ENCODE peak calls at places on chromosomes 4 and X, in ten cellular contexts. One of them, this sample, is unnamed.

GRCh38 chr4:38160487-38161207 is 200.4 kb downstream of the PTTG2 start:
- DNase-seq in dorsolateral prefrontal cortex: no peak
- DNase-seq in CD8-positive, alpha-beta T cell: no peak
- DNase-seq in endothelial cell of umbilical vein: peak; percentile 91
- DNase-seq in GM23338: peak; percentile 71
- DNase-seq in prostate gland: no peak
- DNase-seq in heart right ventricle: no peak
- DNase-seq in brain microvascular endothelial cell: peak; percentile 98
- DNase-seq in PC-9: peak; percentile 96
- DNase-seq in sigmoid colon: peak; percentile 72
- DNase-seq in this sample: no peak

GRCh38 chr4:84232311-84233095 is 266.6 kb downstream of the NKX6-1 start:
- DNase-seq in sigmoid colon: no peak
- DNase-seq in PC-9: no peak
- DNase-seq in prostate gland: no peak
- DNase-seq in endothelial cell of umbilical vein: no peak
- DNase-seq in brain microvascular endothelial cell: peak; percentile 20
- DNase-seq in dorsolateral prefrontal cortex: no peak
- DNase-seq in CD8-positive, alpha-beta T cell: no peak
- DNase-seq in GM23338: no peak
- DNase-seq in heart right ventricle: no peak
- DNase-seq in this sample: no peak

GRCh38 chr4:6200011-6200921 is at the start of gene JAKMIP1:
- DNase-seq in prostate gland: peak; percentile 74
- DNase-seq in brain microvascular endothelial cell: peak; percentile 54
- DNase-seq in endothelial cell of umbilical vein: peak; percentile 38
- DNase-seq in dorsolateral prefrontal cortex: peak; percentile 91
- DNase-seq in CD8-positive, alpha-beta T cell: peak; percentile 76
- DNase-seq in heart right ventricle: peak; percentile 76
- DNase-seq in PC-9: no peak
- DNase-seq in GM23338: peak; percentile 80
- DNase-seq in sigmoid colon: peak; percentile 75
- DNase-seq in this sample: peak; percentile 87

GRCh38 chrX:71364221-71364620 is 1.9 kb upstream of the TAF1 start:
- DNase-seq in PC-9: no peak
- DNase-seq in brain microvascular endothelial cell: no peak
- DNase-seq in GM23338: no peak
- DNase-seq in CD8-positive, alpha-beta T cell: no peak
- DNase-seq in sigmoid colon: no peak
- DNase-seq in dorsolateral prefrontal cortex: no peak
- DNase-seq in endothelial cell of umbilical vein: no peak
- DNase-seq in prostate gland: no peak
- DNase-seq in heart right ventricle: no peak
- DNase-seq in this sample: no peak

GRCh38 chr4:65416875-65417274 is 253.4 kb downstream of the EPHA5 start:
- DNase-seq in brain microvascular endothelial cell: no peak
- DNase-seq in sigmoid colon: no peak
- DNase-seq in prostate gland: no peak
- DNase-seq in endothelial cell of umbilical vein: peak; percentile 80
- DNase-seq in PC-9: no peak
- DNase-seq in dorsolateral prefrontal cortex: no peak
- DNase-seq in CD8-positive, alpha-beta T cell: no peak
- DNase-seq in heart right ventricle: peak; percentile 31
- DNase-seq in GM23338: peak; percentile 14
- DNase-seq in this sample: peak; percentile 92

GRCh38 chrX:30309139-30309571 is at the start of gene NR0B1:
- DNase-seq in brain microvascular endothelial cell: no peak
- DNase-seq in GM23338: peak; percentile 34
- DNase-seq in dorsolateral prefrontal cortex: no peak
- DNase-seq in PC-9: no peak
- DNase-seq in endothelial cell of umbilical vein: no peak
- DNase-seq in heart right ventricle: peak; percentile 10
- DNase-seq in sigmoid colon: no peak
- DNase-seq in CD8-positive, alpha-beta T cell: no peak
- DNase-seq in prostate gland: no peak
- DNase-seq in this sample: no peak

GRCh38 chr4:528296-528695 is 29.3 kb downstream of the PIGG start:
- DNase-seq in GM23338: no peak
- DNase-seq in dorsolateral prefrontal cortex: no peak
- DNase-seq in endothelial cell of umbilical vein: no peak
- DNase-seq in CD8-positive, alpha-beta T cell: no peak
- DNase-seq in brain microvascular endothelial cell: no peak
- DNase-seq in heart right ventricle: no peak
- DNase-seq in sigmoid colon: no peak
- DNase-seq in PC-9: peak; percentile 27
- DNase-seq in prostate gland: no peak
- DNase-seq in this sample: no peak

GRCh38 chrX:53421125-53421524 is 1.3 kb downstream of the SMC1A start:
- DNase-seq in brain microvascular endothelial cell: no peak
- DNase-seq in heart right ventricle: no peak
- DNase-seq in sigmoid colon: no peak
- DNase-seq in PC-9: no peak
- DNase-seq in endothelial cell of umbilical vein: no peak
- DNase-seq in CD8-positive, alpha-beta T cell: no peak
- DNase-seq in prostate gland: no peak
- DNase-seq in dorsolateral prefrontal cortex: no peak
- DNase-seq in GM23338: no peak
- DNase-seq in this sample: no peak

GRCh38 chr4:7651461-7651921 is 216.8 kb upstream of the PSAPL1 start:
- DNase-seq in PC-9: no peak
- DNase-seq in dorsolateral prefrontal cortex: peak; percentile 52
- DNase-seq in GM23338: peak; percentile 48
- DNase-seq in sigmoid colon: peak; percentile 83
- DNase-seq in brain microvascular endothelial cell: peak; percentile 23
- DNase-seq in endothelial cell of umbilical vein: no peak
- DNase-seq in prostate gland: no peak
- DNase-seq in CD8-positive, alpha-beta T cell: no peak
- DNase-seq in heart right ventricle: no peak
- DNase-seq in this sample: no peak

GRCh38 chr4:19844436-19844835 is 407.3 kb upstream of the SLIT2 start:
- DNase-seq in dorsolateral prefrontal cortex: no peak
- DNase-seq in heart right ventricle: peak; percentile 14
- DNase-seq in endothelial cell of umbilical vein: peak; percentile 46
- DNase-seq in GM23338: no peak
- DNase-seq in prostate gland: no peak
- DNase-seq in brain microvascular endothelial cell: peak; percentile 22
- DNase-seq in CD8-positive, alpha-beta T cell: no peak
- DNase-seq in PC-9: no peak
- DNase-seq in sigmoid colon: no peak
- DNase-seq in this sample: no peak

GRCh38 chrX:70675284-70675683 is 230.6 kb downstream of the DLG3 start:
- DNase-seq in prostate gland: no peak
- DNase-seq in sigmoid colon: no peak
- DNase-seq in GM23338: no peak
- DNase-seq in dorsolateral prefrontal cortex: no peak
- DNase-seq in CD8-positive, alpha-beta T cell: no peak
- DNase-seq in brain microvascular endothelial cell: no peak
- DNase-seq in endothelial cell of umbilical vein: no peak
- DNase-seq in PC-9: no peak
- DNase-seq in heart right ventricle: no peak
- DNase-seq in this sample: no peak

GRCh38 chrX:15269618-15270521 is at the start of gene ASB9:
- DNase-seq in endothelial cell of umbilical vein: peak; percentile 64
- DNase-seq in brain microvascular endothelial cell: peak; percentile 44
- DNase-seq in GM23338: peak; percentile 5
- DNase-seq in CD8-positive, alpha-beta T cell: no peak
- DNase-seq in prostate gland: peak; percentile 13
- DNase-seq in sigmoid colon: no peak
- DNase-seq in dorsolateral prefrontal cortex: no peak
- DNase-seq in PC-9: peak; percentile 89
- DNase-seq in heart right ventricle: no peak
- DNase-seq in this sample: peak; percentile 71

GRCh38 chr4:40253906-40254305 is 57.1 kb downstream of the RHOH start:
- DNase-seq in endothelial cell of umbilical vein: no peak
- DNase-seq in sigmoid colon: no peak
- DNase-seq in PC-9: no peak
- DNase-seq in heart right ventricle: no peak
- DNase-seq in dorsolateral prefrontal cortex: no peak
- DNase-seq in prostate gland: no peak
- DNase-seq in CD8-positive, alpha-beta T cell: no peak
- DNase-seq in brain microvascular endothelial cell: no peak
- DNase-seq in GM23338: no peak
- DNase-seq in this sample: no peak

GRCh38 chrX:2874222-2875135 is 45.7 kb downstream of the GYG2 start:
- DNase-seq in sigmoid colon: no peak
- DNase-seq in brain microvascular endothelial cell: no peak
- DNase-seq in PC-9: no peak
- DNase-seq in GM23338: no peak
- DNase-seq in CD8-positive, alpha-beta T cell: no peak
- DNase-seq in heart right ventricle: no peak
- DNase-seq in endothelial cell of umbilical vein: no peak
- DNase-seq in prostate gland: no peak
- DNase-seq in dorsolateral prefrontal cortex: no peak
- DNase-seq in this sample: no peak

GRCh38 chr4:1359161-1359535 is 12.1 kb downstream of the UVSSA start:
- DNase-seq in prostate gland: no peak
- DNase-seq in heart right ventricle: no peak
- DNase-seq in sigmoid colon: no peak
- DNase-seq in endothelial cell of umbilical vein: no peak
- DNase-seq in dorsolateral prefrontal cortex: no peak
- DNase-seq in GM23338: no peak
- DNase-seq in PC-9: no peak
- DNase-seq in CD8-positive, alpha-beta T cell: no peak
- DNase-seq in brain microvascular endothelial cell: no peak
- DNase-seq in this sample: no peak

GRCh38 chr4:139655116-139655515 is 10.5 kb upstream of the MGST2 start:
- DNase-seq in PC-9: peak; percentile 70
- DNase-seq in sigmoid colon: no peak
- DNase-seq in prostate gland: no peak
- DNase-seq in dorsolateral prefrontal cortex: no peak
- DNase-seq in GM23338: no peak
- DNase-seq in endothelial cell of umbilical vein: peak; percentile 61
- DNase-seq in brain microvascular endothelial cell: peak; percentile 31
- DNase-seq in CD8-positive, alpha-beta T cell: no peak
- DNase-seq in heart right ventricle: no peak
- DNase-seq in this sample: no peak

DNA sequence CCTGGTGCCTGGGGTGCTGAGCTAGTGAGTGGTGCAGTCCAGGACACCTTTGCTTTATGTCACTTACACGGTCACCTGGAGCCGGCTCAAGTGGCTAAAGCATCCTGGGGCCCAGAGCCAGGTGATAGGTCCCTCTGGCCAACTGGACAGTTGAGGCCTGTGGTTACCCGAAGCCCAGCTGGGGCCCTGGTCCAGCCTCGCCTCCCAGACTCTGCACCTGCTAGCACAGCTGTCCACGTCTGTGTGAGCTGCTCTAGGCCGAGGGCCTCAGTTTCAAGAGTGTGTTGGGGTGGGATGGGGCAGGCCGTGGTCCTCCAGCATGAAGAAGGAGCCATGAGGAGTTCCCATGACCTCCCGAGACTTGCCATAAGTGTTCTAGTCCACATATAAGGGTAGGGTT is 7.7 kb upstream of the ADD1 start:
- DNase-seq in heart right ventricle: no peak
- DNase-seq in endothelial cell of umbilical vein: no peak
- DNase-seq in sigmoid colon: peak; percentile 58
- DNase-seq in dorsolateral prefrontal cortex: peak; percentile 10
- DNase-seq in brain microvascular endothelial cell: no peak
- DNase-seq in prostate gland: no peak
- DNase-seq in GM23338: no peak
- DNase-seq in CD8-positive, alpha-beta T cell: no peak
- DNase-seq in PC-9: no peak
- DNase-seq in this sample: peak; percentile 19
- H3K4me3 ChIP-seq in heart right ventricle: no peak overlapping the region
- H3K4me3 ChIP-seq in endothelial cell of umbilical vein: no peak overlapping the region
- H3K4me3 ChIP-seq in sigmoid colon: no peak overlapping the region
- H3K4me3 ChIP-seq in dorsolateral prefrontal cortex: no peak overlapping the region
- H3K4me3 ChIP-seq in brain microvascular endothelial cell: no peak overlapping the region
- H3K4me3 ChIP-seq in prostate gland: no peak overlapping the region
- H3K4me3 ChIP-seq in GM23338: no peak overlapping the region
- H3K4me3 ChIP-seq in CD8-positive, alpha-beta T cell: no peak overlapping the region
- H3K4me3 ChIP-seq in PC-9: no peak overlapping the region
- H3K4me3 ChIP-seq in this sample: no peak overlapping the region

GRCh38 chr4:113469926-113470325 is 291.6 kb downstream of the CAMK2D start:
- DNase-seq in prostate gland: no peak
- DNase-seq in endothelial cell of umbilical vein: no peak
- DNase-seq in CD8-positive, alpha-beta T cell: no peak
- DNase-seq in GM23338: no peak
- DNase-seq in sigmoid colon: no peak
- DNase-seq in dorsolateral prefrontal cortex: no peak
- DNase-seq in heart right ventricle: no peak
- DNase-seq in PC-9: no peak
- DNase-seq in brain microvascular endothelial cell: no peak
- DNase-seq in this sample: no peak
- H3K27ac ChIP-seq in prostate gland: no peak overlapping the region
- H3K27ac ChIP-seq in endothelial cell of umbilical vein: peak overlapping the region; percentile 96
- H3K27ac ChIP-seq in CD8-positive, alpha-beta T cell: no peak overlapping the region
- H3K27ac ChIP-seq in GM23338: no peak overlapping the region
- H3K27ac ChIP-seq in sigmoid colon: peak overlapping the region; percentile 84
- H3K27ac ChIP-seq in dorsolateral prefrontal cortex: peak overlapping the region; percentile 76
- H3K27ac ChIP-seq in heart right ventricle: peak overlapping the region; percentile 87
- H3K27ac ChIP-seq in PC-9: no peak overlapping the region
- H3K27ac ChIP-seq in brain microvascular endothelial cell: no peak overlapping the region
- H3K27ac ChIP-seq in this sample: peak overlapping the region; percentile 83

DNA sequence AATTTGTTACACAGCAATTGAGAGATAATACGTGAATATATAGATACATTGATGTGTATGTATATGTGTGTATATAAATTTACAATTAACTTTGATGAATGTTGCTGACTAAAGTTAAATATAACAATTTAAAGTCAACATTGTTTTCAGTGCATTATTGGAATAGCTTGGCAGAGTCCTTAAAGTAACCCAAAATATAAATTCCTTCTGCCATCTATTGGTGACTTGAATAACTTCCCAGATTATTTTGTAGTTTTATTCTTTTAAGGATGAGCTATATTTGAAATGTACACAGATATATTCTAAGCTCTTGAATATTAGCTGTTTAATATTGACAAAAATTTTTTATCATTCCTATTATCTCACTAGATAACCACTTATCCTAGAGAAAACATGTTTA is 298.2 kb upstream of the FSTL5 start:
- DNase-seq in GM23338: peak; percentile 15
- DNase-seq in brain microvascular endothelial cell: no peak
- DNase-seq in sigmoid colon: no peak
- DNase-seq in PC-9: no peak
- DNase-seq in CD8-positive, alpha-beta T cell: no peak
- DNase-seq in heart right ventricle: no peak
- DNase-seq in dorsolateral prefrontal cortex: no peak
- DNase-seq in prostate gland: no peak
- DNase-seq in endothelial cell of umbilical vein: no peak
- DNase-seq in this sample: no peak
- TF ChIP-seq CTCF in GM23338: no peak
- TF ChIP-seq CTCF in brain microvascular endothelial cell: no peak
- TF ChIP-seq CTCF in sigmoid colon: no peak
- TF ChIP-seq CTCF in PC-9: peak; percentile 46
- TF ChIP-seq CTCF in CD8-positive, alpha-beta T cell: no peak
- TF ChIP-seq CTCF in heart right ventricle: no peak
- TF ChIP-seq CTCF in dorsolateral prefrontal cortex: peak; percentile 34
- TF ChIP-seq CTCF in prostate gland: no peak
- TF ChIP-seq CTCF in endothelial cell of umbilical vein: no peak
- TF ChIP-seq CTCF in this sample: no peak

DNA sequence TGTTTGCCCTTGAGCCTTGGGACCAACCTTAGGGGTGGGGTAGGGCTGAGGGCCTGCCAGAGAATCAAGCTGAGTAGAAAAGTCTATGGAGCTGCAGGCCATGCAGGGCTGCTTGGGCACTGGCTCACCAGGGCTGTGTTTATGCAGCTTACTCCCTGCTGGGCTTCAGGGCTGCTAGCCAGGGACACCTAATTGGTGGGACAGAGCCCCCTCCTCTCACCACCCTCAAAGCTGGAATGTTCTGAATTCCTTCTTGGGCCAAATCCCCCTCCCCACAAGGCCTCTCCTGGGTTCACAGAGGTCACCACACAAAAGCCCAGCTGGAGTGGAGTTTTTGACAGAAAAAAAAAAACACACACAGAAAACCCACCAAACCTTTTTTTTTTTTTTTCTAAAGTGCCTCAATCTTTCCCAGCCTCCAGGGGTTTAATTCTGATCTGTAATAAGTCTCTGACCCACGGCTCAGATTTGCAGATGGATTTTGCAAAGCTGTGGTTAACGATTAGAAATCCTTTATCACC is at the start of gene CLDN2:
- DNase-seq in brain microvascular endothelial cell: no peak
- DNase-seq in CD8-positive, alpha-beta T cell: no peak
- DNase-seq in heart right ventricle: no peak
- DNase-seq in endothelial cell of umbilical vein: no peak
- DNase-seq in dorsolateral prefrontal cortex: no peak
- DNase-seq in prostate gland: no peak
- DNase-seq in PC-9: no peak
- DNase-seq in sigmoid colon: no peak
- DNase-seq in GM23338: peak; percentile 64
- DNase-seq in this sample: no peak
- H3K4me3 ChIP-seq in brain microvascular endothelial cell: no peak within 1 kb of the TSS
- H3K4me3 ChIP-seq in CD8-positive, alpha-beta T cell: no peak within 1 kb of the TSS
- H3K4me3 ChIP-seq in heart right ventricle: no peak within 1 kb of the TSS
- H3K4me3 ChIP-seq in endothelial cell of umbilical vein: no peak within 1 kb of the TSS
- H3K4me3 ChIP-seq in dorsolateral prefrontal cortex: no peak within 1 kb of the TSS
- H3K4me3 ChIP-seq in prostate gland: no peak within 1 kb of the TSS
- H3K4me3 ChIP-seq in PC-9: no peak within 1 kb of the TSS
- H3K4me3 ChIP-seq in sigmoid colon: no peak within 1 kb of the TSS
- H3K4me3 ChIP-seq in GM23338: no peak within 1 kb of the TSS
- H3K4me3 ChIP-seq in this sample: no peak within 1 kb of the TSS